ENCODE peak calls at places on chromosomes 11 and 22, in six cellular contexts. S is A549, F is thoracic aorta, G is lung, A is fibroblast of the aortic adventitia, M is lower leg skin. O is an unnamed sample.
A peak's percentile ranks its signal among the peaks of the same experiment; 100 is the strongest.

GRCh38 chr22:27682438-27682837 is 119.1 kb downstream of the MN1 start:
- DNase-seq in S (no peak), F (no peak), G (no peak), A (no peak), M (no peak), O (no peak)

GRCh38 chr22:39106326-39106725 is 9.3 kb downstream of the APOBEC3H start:
- DNase-seq in S (no peak), F (no peak), G (no peak), A (no peak), M (no peak), O (no peak)

GRCh38 chr11:118641463-118642019 is 34.1 kb downstream of the PHLDB1 start:
- DNase-seq in S (no peak), F (no peak), G (no peak), A (no peak), M (no peak), O (no peak)

GRCh38 chr11:134452026-134452848 is 40.2 kb upstream of the B3GAT1 start:
- DNase-seq in S (no peak), F (no peak), G (no peak), A (no peak), M (no peak), O (no peak)

GRCh38 chr11:22471405-22471804 is 133.2 kb downstream of the SLC17A6 start:
- DNase-seq in S (no peak), F (no peak), G (no peak), A (no peak), M (no peak), O (no peak)

GRCh38 chr11:123063396-123064267 is 1.7 kb upstream of the HSPA8 start:
- DNase-seq in S (peak; percentile 69), F (no peak), G (peak; percentile 41), A (peak; percentile 76), M (peak; percentile 54), O (peak; percentile 64)

GRCh38 chr11:41784513-41785335 is 325.3 kb upstream of the LRRC4C start:
- DNase-seq in S (peak; percentile 1), F (no peak), G (no peak), A (no peak), M (no peak), O (no peak)

GRCh38 chr11:62652156-62653006 is 721 bp downstream of the INTS5 start:
- DNase-seq in S (no peak), F (no peak), G (no peak), A (no peak), M (no peak), O (peak; percentile 48)

GRCh38 chr11:86490582-86490981 is 115.9 kb downstream of the CCDC81 start:
- DNase-seq in S (no peak), F (no peak), G (no peak), A (peak; percentile 69), M (no peak), O (no peak)

GRCh38 chr11:113593698-113594308 is 112.3 kb downstream of the TMPRSS5 start:
- DNase-seq in S (no peak), F (no peak), G (no peak), A (peak; percentile 16), M (no peak), O (peak; percentile 39)

GRCh38 chr11:117921893-117922292 is 7.3 kb downstream of the TMPRSS13 start:
- DNase-seq in S (no peak), F (no peak), G (no peak), A (no peak), M (no peak), O (no peak)

GRCh38 chr11:134679592-134679991 is 267.6 kb upstream of the B3GAT1 start:
- DNase-seq in S (no peak), F (no peak), G (peak; percentile 10), A (no peak), M (peak; percentile 4), O (no peak)

GRCh38 chr11:75233688-75234295 is 6.8 kb upstream of the TPBGL start:
- DNase-seq in S (peak; percentile 46), F (no peak), G (no peak), A (peak; percentile 71), M (no peak), O (peak; percentile 40)

GRCh38 chr22:38257170-38257569 is 15.6 kb downstream of the TMEM184B start:
- DNase-seq in S (no peak), F (no peak), G (no peak), A (peak; percentile 82), M (no peak), O (no peak)

GRCh38 chr22:47552541-47553205 is 790.2 kb downstream of the TBC1D22A start:
- DNase-seq in S (no peak), F (no peak), G (no peak), A (no peak), M (no peak), O (no peak)

GRCh38 chr11:11510939-11511338 is 110.9 kb downstream of the GALNT18 start:
- DNase-seq in S (no peak), F (no peak), G (peak; percentile 34), A (no peak), M (no peak), O (no peak)

GRCh38 chr22:19067696-19068348 is 54.4 kb downstream of the DGCR2 start:
- DNase-seq in S (no peak), F (no peak), G (no peak), A (no peak), M (no peak), O (no peak)

GRCh38 chr11:114057147-114057546 is 2.4 kb upstream of the ZBTB16 start:
- DNase-seq in S (no peak), F (no peak), G (peak; percentile 48), A (no peak), M (no peak), O (no peak)

GRCh38 chr11:117743121-117743815 is 53.7 kb downstream of the DSCAML1 start:
- DNase-seq in S (no peak), F (no peak), G (no peak), A (no peak), M (no peak), O (peak; percentile 19)

GRCh38 chr11:80718611-80719291 is 1277.9 kb upstream of the TENM4 start:
- DNase-seq in S (no peak), F (no peak), G (no peak), A (no peak), M (no peak), O (no peak)

GRCh38 chr11:120715239-120715638 is 203.7 kb downstream of the GRIK4 start:
- DNase-seq in S (peak; percentile 4), F (no peak), G (no peak), A (peak; percentile 7), M (no peak), O (no peak)
- TF ChIP-seq CTCF in S (peak; percentile 14), F (no peak), G (no peak), A (peak; percentile 56), M (no peak), O (peak; percentile 35)

DNA sequence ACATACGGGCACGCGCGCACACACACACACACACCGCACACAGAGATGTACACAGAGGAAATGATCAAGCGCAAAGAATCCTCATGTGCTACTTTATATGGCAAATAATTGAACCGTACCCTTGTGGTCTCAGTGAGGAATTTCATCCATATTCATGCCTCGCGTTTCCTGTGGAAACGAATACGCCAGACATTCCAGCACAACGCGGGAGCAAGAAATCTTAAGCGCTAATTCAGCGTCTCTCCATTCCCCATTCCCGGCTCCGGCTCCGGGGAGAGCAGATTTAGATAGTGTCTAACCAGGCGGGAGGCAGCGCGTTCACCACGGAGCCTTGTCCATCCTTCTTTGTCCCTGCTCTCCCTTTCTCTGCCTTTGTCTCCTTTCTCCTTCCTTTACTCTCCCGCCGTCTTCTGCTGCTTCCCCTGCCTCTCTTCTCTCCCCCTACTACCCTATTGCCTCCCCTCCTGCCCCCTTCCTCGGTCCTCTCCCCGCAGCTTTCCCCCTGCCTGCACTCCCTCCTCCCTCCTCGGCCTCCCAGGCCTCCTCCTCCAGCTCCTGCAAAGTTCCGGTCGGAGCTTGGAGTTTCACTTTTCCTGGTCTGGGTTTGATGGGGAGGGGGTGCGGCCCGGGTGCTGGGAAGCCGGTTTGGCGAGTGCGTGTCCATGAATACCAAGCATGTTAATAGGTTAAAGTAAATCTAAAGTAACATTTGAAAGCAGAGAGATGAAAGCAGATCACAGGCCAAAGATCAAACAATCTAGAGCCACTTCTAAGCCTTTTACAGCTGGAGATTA is 579.3 kb downstream of the BUD13 start:
- DNase-seq in S (peak; percentile 2), F (no peak), G (peak; percentile 84), A (peak; percentile 18), M (no peak), O (no peak)
- TF ChIP-seq CTCF in S (no peak), F (no peak), G (no peak), A (peak; percentile 13), M (no peak), O (no peak)

GRCh38 chr11:108593214-108593909 is at the start of gene EXPH5:
- DNase-seq in S (peak; percentile 76), F (peak; percentile 41), G (peak; percentile 98), A (peak; percentile 41), M (peak; percentile 94), O (peak; percentile 94)
- TF ChIP-seq CTCF in S (no peak), F (no peak), G (no peak), A (no peak), M (no peak), O (no peak)

DNA sequence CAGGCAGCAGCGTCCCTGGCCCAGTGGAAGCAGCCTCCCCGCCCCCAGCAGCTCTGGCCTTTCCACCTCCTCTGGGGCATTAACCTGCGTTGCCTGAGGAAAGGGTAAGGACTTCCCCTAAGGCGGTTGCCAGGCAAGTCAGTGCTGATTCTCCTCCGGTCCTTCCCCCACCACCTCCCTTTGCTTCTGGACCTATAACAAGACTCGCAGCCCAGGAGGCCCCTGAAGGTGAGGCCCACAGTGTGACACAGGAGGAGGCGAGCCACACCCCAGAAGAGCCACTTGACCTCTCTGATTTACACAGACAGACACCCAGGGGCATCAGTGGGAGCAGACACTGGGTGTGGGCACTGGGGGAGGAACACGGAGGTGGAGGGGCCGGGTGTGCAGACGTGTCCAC is 35.4 kb downstream of the ASCL2 start:
- DNase-seq in S (no peak), F (no peak), G (no peak), A (no peak), M (no peak), O (no peak)
- TF ChIP-seq CTCF in S (no peak), F (no peak), G (no peak), A (no peak), M (no peak), O (no peak)

O was measured in activated CD8-positive, alpha-beta T cell treated with anti-CD3 and anti-CD28 coated beads for 36 hours.